ENCODE peak calls at places on chromosomes 2 and 18, in five cellular contexts. J, Y, P, F and M are unnamed samples. For H3K27me3, the result is how much of the 10 kb centered on the place peaks cover.

GRCh38 chr18:74715865-74716712 is 118.4 kb downstream of the ZNF407 start:
- DNase-seq in F (no peak), Y (no peak), J (no peak), P (no peak), M (no peak)

GRCh38 chr2:232890896-232891601 is 21.0 kb downstream of the SNORC start:
- DNase-seq in F (peak), J (peak), P (peak), Y (no peak), M (peak)

GRCh38 chr2:171146633-171147032 is 14.1 kb downstream of the TLK1 start:
- DNase-seq in P (no peak), J (peak), F (no peak), Y (no peak), M (no peak)

GRCh38 chr2:27407798-27408491 is 1.4 kb downstream of the PPM1G start:
- DNase-seq in F (peak), P (peak), Y (peak), J (peak), M (no peak)

GRCh38 chr2:234661146-234661545 is 164.3 kb upstream of the ARL4C start:
- DNase-seq in Y (no peak), J (no peak), P (no peak), F (no peak), M (no peak)

GRCh38 chr18:48952287-48953095 is 1.7 kb upstream of the SMAD7 start:
- DNase-seq in P (no peak), J (peak), F (peak), Y (peak), M (peak)

GRCh38 chr2:2645162-2645855 is 314.2 kb upstream of the MYT1L start:
- DNase-seq in F (no peak), J (no peak), P (no peak), Y (no peak), M (no peak)

GRCh38 chr2:220202066-220202465 is 574.6 kb downstream of the SLC4A3 start:
- DNase-seq in Y (no peak), J (no peak), P (no peak), F (no peak), M (no peak)

GRCh38 chr2:186274936-186275575 is 211.0 kb upstream of the ZC3H15 start:
- DNase-seq in Y (no peak), F (peak), J (no peak), P (no peak), M (peak)

GRCh38 chr18:45631077-45631476 is 15.8 kb downstream of the SLC14A2 start:
- DNase-seq in Y (no peak), F (no peak), J (no peak), P (no peak), M (no peak)

GRCh38 chr2:215358312-215358845 is 46.5 kb downstream of the ATIC start:
- DNase-seq in Y (no peak), J (no peak), P (no peak), F (no peak), M (no peak)

GRCh38 chr2:158796606-158797005 is 1.5 kb downstream of the DAPL1 start:
- DNase-seq in J (no peak), Y (no peak), P (no peak), F (no peak), M (no peak)

GRCh38 chr2:168718622-168719021 is 83.8 kb upstream of the NOSTRIN start:
- DNase-seq in F (no peak), Y (no peak), P (no peak), J (no peak), M (peak)

GRCh38 chr2:100741880-100742814 is 77.8 kb upstream of the NPAS2 start:
- DNase-seq in Y (peak), P (no peak), F (no peak), J (no peak), M (peak)

GRCh38 chr2:146004470-146004869 is 1484.6 kb upstream of the ZEB2 start:
- DNase-seq in Y (no peak), P (no peak), J (peak), F (no peak), M (peak)

GRCh38 chr2:32930436-32930835 is 16.3 kb upstream of the LTBP1 start:
- DNase-seq in Y (no peak), J (no peak), F (no peak), P (no peak), M (no peak)

GRCh38 chr2:88218971-88219370 is 48.8 kb downstream of the THNSL2 start:
- DNase-seq in J (no peak), Y (no peak), F (peak), P (no peak), M (no peak)

GRCh38 chr18:78595453-78595852 is 384.2 kb upstream of the SALL3 start:
- DNase-seq in F (no peak), Y (no peak), J (no peak), P (no peak), M (no peak)

GRCh38 chr2:96540136-96540535 is 3.6 kb downstream of the ARID5A start:
- DNase-seq in F (no peak), J (no peak), P (no peak), Y (no peak), M (peak)

GRCh38 chr2:217954051-217954450 is 48.7 kb downstream of the TNS1 start:
- DNase-seq in F (no peak), P (no peak), Y (no peak), J (no peak), M (no peak)

GRCh38 chr2:88144914-88145497 is 17.1 kb upstream of the FABP1 start:
- DNase-seq in Y (peak), F (no peak), P (no peak), J (no peak), M (no peak)

GRCh38 chr2:203869207-203869606 is 1.6 kb downstream of the CTLA4 start:
- DNase-seq in P (no peak), Y (no peak), F (no peak), J (no peak), M (no peak)

GRCh38 chr18:58578321-58578720 is 50.6 kb downstream of the ALPK2 start:
- DNase-seq in F (no peak), J (no peak), Y (no peak), P (no peak), M (no peak)

GRCh38 chr2:130836501-130837174 is at the start of gene ARHGEF4:
- DNase-seq in Y (peak), P (peak), F (peak), J (no peak), M (peak)

GRCh38 chr2:216029416-216030129 is 16.2 kb upstream of the MREG start:
- DNase-seq in F (no peak), J (no peak), Y (no peak), P (no peak), M (no peak)

GRCh38 chr2:184611221-184612085 is 13.1 kb downstream of the ZNF804A start:
- DNase-seq in P (peak), F (peak), Y (no peak), J (peak), M (no peak)

GRCh38 chr18:31506024-31506742 is 8.2 kb downstream of the DSG2 start:
- DNase-seq in J (peak), F (peak), P (no peak), Y (no peak), M (no peak)

GRCh38 chr2:230068658-230069080 is at the start of gene SLC16A14:
- DNase-seq in P (peak), J (peak), Y (peak), F (peak), M (peak)

GRCh38 chr2:134689303-134689702 is 29.5 kb downstream of the TMEM163 start:
- DNase-seq in F (no peak), P (no peak), Y (no peak), J (no peak), M (no peak)

GRCh38 chr2:134690629-134691215 is 28.1 kb downstream of the TMEM163 start:
- DNase-seq in J (no peak), F (no peak), P (no peak), Y (no peak), M (no peak)

GRCh38 chr2:134694411-134694810 is 24.4 kb downstream of the TMEM163 start:
- DNase-seq in J (no peak), Y (no peak), F (no peak), P (no peak), M (no peak)

GRCh38 chr2:134693359-134694330 is 25.2 kb downstream of the TMEM163 start:
- DNase-seq in P (no peak), F (no peak), J (no peak), Y (no peak), M (no peak)

GRCh38 chr2:134692461-134692860 is 26.3 kb downstream of the TMEM163 start:
- DNase-seq in Y (no peak), J (no peak), P (no peak), F (peak), M (no peak)
- TF ChIP-seq CTCF in Y (no peak), J (no peak), P (peak), F (peak), M (no peak)

DNA sequence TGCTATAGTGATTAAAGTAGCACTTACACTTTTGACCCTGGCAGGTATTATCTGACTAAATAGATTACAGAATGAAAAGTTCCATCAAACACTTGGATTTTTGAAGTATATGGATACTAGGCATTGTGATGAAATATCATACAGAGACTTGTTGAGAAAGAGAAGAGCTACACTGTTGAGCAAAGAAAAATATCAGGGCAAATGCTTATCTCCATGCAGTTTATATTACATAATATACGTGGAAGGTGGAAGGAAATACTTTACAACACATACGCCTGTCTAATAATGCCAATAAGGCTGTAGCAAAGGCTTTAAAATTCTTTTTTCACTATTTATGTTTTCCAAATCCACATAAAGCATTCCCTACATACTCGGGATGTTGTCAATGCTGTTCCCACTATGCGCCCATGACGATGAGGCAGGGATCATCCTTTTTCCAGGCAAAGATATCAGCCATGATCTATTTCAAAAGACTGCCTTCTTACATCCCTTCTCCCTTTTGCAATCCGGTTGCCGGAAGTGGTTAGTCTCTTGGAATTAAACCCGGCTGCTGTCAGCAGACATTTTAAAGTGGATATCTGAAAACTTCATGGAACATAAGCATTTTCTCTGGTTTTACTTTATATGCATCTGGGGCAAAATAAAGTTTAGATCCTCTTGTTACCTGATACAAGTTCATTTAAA is 92.6 kb upstream of the ITGA4 start:
- DNase-seq in J (no peak), F (no peak), Y (no peak), P (no peak), M (no peak)
- H3K27ac ChIP-seq in J (no peak), F (no peak), Y (no peak), P (no peak), M (no peak)

GRCh38 chr2:39153312-39153711 is 32.5 kb upstream of the SOS1 start:
- DNase-seq in Y (no peak), F (no peak), J (no peak), P (no peak), M (peak)
- H3K27me3 ChIP-seq in Y (under half), F (under half), J (under half), P (under half), M (under half)

GRCh38 chr18:9688036-9688741 is 19.9 kb upstream of the RAB31 start:
- DNase-seq in P (no peak), J (no peak), F (peak), Y (no peak), M (peak)

GRCh38 chr18:9682572-9682971 is 25.5 kb upstream of the RAB31 start:
- DNase-seq in P (no peak), J (no peak), Y (no peak), F (no peak), M (no peak)

GRCh38 chr18:9684901-9685738 is 23.0 kb upstream of the RAB31 start:
- DNase-seq in J (no peak), P (no peak), F (no peak), Y (no peak), M (no peak)

GRCh38 chr18:9681217-9681616 is 26.9 kb upstream of the RAB31 start:
- DNase-seq in F (no peak), J (no peak), P (no peak), Y (no peak), M (no peak)

GRCh38 chr18:9683418-9684396 is 24.4 kb upstream of the RAB31 start:
- DNase-seq in F (peak), Y (no peak), P (peak), J (peak), M (no peak)
- TF ChIP-seq CTCF in F (peak), Y (peak), P (peak), J (peak), M (peak)

GRCh38 chr2:191001624-191002023 is 12.3 kb downstream of the STAT1 start:
- DNase-seq in J (no peak), F (no peak), Y (no peak), P (no peak), M (no peak)
- H3K27ac ChIP-seq in J (no peak), F (no peak), Y (no peak), P (no peak), M (peak)